ENCODE peak calls at places on chromosome 18, in seven cellular contexts. R is tibial nerve, Q is Peyer's patch, S is gastrocnemius medialis, Y is breast epithelium, I is transverse colon, P is heart left ventricle. D is an unnamed sample.
A peak's percentile ranks its signal among the peaks of the same experiment; 100 is the strongest.

GRCh38 chr18:2997429-2997828 is 15.5 kb downstream of the LPIN2 start:
- DNase-seq in R (no peak), Q (no peak), S (no peak), Y (no peak), I (no peak), P (no peak), D (no peak)

GRCh38 chr18:54805571-54806334 is 22.5 kb upstream of the RAB27B start:
- DNase-seq in R (no peak), Q (no peak), S (no peak), Y (no peak), I (no peak), P (no peak), D (no peak)

GRCh38 chr18:44840053-44840826 is 159.6 kb downstream of the SETBP1 start:
- DNase-seq in R (no peak), Q (no peak), S (no peak), Y (no peak), I (no peak), P (peak; percentile 48), D (peak; percentile 52)

GRCh38 chr18:22422909-22423548 is 5.3 kb upstream of the CTAGE1 start:
- DNase-seq in R (no peak), Q (no peak), S (no peak), Y (no peak), I (no peak), P (no peak), D (no peak)

GRCh38 chr18:78865056-78865598 is 114.5 kb upstream of the SALL3 start:
- DNase-seq in R (no peak), Q (no peak), S (no peak), Y (no peak), I (no peak), P (no peak), D (no peak)

GRCh38 chr18:13366541-13366940 is 148.0 kb downstream of the LDLRAD4 start:
- DNase-seq in R (no peak), Q (no peak), S (no peak), Y (no peak), I (no peak), P (no peak), D (no peak)

GRCh38 chr18:21164746-21165145 is 53.1 kb upstream of the ROCK1 start:
- DNase-seq in R (no peak), Q (no peak), S (no peak), Y (no peak), I (no peak), P (no peak), D (no peak)

GRCh38 chr18:24488824-24489493 is 28.5 kb downstream of the HRH4 start:
- DNase-seq in R (peak; percentile 64), Q (no peak), S (no peak), Y (no peak), I (no peak), P (no peak), D (no peak)

GRCh38 chr18:28045176-28045810 is 131.6 kb downstream of the CDH2 start:
- DNase-seq in R (no peak), Q (no peak), S (no peak), Y (no peak), I (no peak), P (no peak), D (no peak)

GRCh38 chr18:69408522-69408921 is 7.8 kb downstream of the DOK6 start:
- DNase-seq in R (no peak), Q (no peak), S (no peak), Y (no peak), I (no peak), P (no peak), D (no peak)

GRCh38 chr18:45169610-45170009 is 445.7 kb upstream of the SLC14A2 start:
- DNase-seq in R (peak; percentile 65), Q (no peak), S (peak; percentile 61), Y (no peak), I (no peak), P (peak; percentile 42), D (peak; percentile 54)

GRCh38 chr18:65907281-65907680 is 156.5 kb downstream of the CDH7 start:
- DNase-seq in R (no peak), Q (no peak), S (no peak), Y (no peak), I (no peak), P (no peak), D (no peak)

GRCh38 chr18:59311631-59312030 is 6.8 kb downstream of the CPLX4 start:
- DNase-seq in R (no peak), Q (no peak), S (no peak), Y (no peak), I (no peak), P (no peak), D (no peak)

GRCh38 chr18:45664824-45665763 is 49.8 kb downstream of the SLC14A2 start:
- DNase-seq in R (peak; percentile 85), Q (peak; percentile 86), S (peak; percentile 44), Y (peak; percentile 31), I (peak; percentile 63), P (peak; percentile 52), D (peak; percentile 57)

GRCh38 chr18:73724908-73725307 is 422.7 kb downstream of the FBXO15 start:
- DNase-seq in R (no peak), Q (no peak), S (no peak), Y (no peak), I (no peak), P (no peak), D (no peak)

GRCh38 chr18:13620206-13620672 is 106.1 kb downstream of the FAM210A start:
- DNase-seq in R (no peak), Q (no peak), S (no peak), Y (no peak), I (no peak), P (no peak), D (no peak)

GRCh38 chr18:45121146-45121545 is 440.5 kb downstream of the SETBP1 start:
- DNase-seq in R (no peak), Q (no peak), S (no peak), Y (no peak), I (no peak), P (no peak), D (no peak)

GRCh38 chr18:76518073-76518472 is 23.0 kb upstream of the ZNF516 start:
- DNase-seq in R (no peak), Q (no peak), S (no peak), Y (no peak), I (no peak), P (no peak), D (no peak)

GRCh38 chr18:40056085-40056484 is 1898.9 kb upstream of the PIK3C3 start:
- DNase-seq in R (no peak), Q (no peak), S (no peak), Y (no peak), I (no peak), P (no peak), D (no peak)

GRCh38 chr18:3499498-3499897 is 49.5 kb downstream of the TGIF1 start:
- DNase-seq in R (no peak), Q (no peak), S (no peak), Y (no peak), I (no peak), P (no peak), D (no peak)

GRCh38 chr18:27847412-27847811 is 329.5 kb downstream of the CDH2 start:
- DNase-seq in R (no peak), Q (no peak), S (no peak), Y (no peak), I (no peak), P (no peak), D (no peak)

GRCh38 chr18:49813321-49814146 is at the start of gene ACAA2:
- DNase-seq in R (peak; percentile 89), Q (peak; percentile 94), S (peak; percentile 82), Y (peak; percentile 81), I (peak; percentile 93), P (peak; percentile 91), D (peak; percentile 92)
- TF ChIP-seq POLR2A in R (peak; percentile 76), Q (peak; percentile 73), S (peak; percentile 38), Y (no peak), I (peak; percentile 88), P (peak; percentile 25), D (peak; percentile 74)

DNA sequence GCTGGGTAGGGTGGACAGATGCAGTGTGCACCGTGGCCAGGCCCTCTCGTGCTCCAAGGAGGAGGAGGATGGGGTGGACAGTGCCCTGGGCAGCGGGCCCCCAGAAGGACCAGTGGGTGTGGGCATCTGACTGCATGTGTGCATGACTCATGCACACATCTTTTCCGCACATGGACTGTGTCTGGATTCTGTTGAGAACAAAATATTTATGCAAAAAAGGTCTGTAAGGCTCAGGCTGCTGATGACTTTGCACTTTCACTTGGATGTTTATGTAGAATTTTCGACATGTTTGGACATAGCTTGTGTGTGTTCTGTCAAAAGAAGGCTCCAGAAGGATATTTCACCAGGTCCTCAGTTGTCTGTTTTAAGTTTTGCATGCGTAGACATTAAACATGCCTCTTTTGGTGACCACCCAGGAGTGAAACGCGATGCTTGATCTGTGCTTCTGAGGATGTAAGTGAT is 45.6 kb downstream of the MTCL1 start:
- DNase-seq in R (no peak), Q (no peak), S (no peak), Y (no peak), I (peak; percentile 35), P (no peak), D (no peak)
- H3K4me3 ChIP-seq in R (no peak overlapping the region), Q (no peak overlapping the region), S (no peak overlapping the region), Y (no peak overlapping the region), I (no peak overlapping the region), P (no peak overlapping the region), D (no peak overlapping the region)

DNA sequence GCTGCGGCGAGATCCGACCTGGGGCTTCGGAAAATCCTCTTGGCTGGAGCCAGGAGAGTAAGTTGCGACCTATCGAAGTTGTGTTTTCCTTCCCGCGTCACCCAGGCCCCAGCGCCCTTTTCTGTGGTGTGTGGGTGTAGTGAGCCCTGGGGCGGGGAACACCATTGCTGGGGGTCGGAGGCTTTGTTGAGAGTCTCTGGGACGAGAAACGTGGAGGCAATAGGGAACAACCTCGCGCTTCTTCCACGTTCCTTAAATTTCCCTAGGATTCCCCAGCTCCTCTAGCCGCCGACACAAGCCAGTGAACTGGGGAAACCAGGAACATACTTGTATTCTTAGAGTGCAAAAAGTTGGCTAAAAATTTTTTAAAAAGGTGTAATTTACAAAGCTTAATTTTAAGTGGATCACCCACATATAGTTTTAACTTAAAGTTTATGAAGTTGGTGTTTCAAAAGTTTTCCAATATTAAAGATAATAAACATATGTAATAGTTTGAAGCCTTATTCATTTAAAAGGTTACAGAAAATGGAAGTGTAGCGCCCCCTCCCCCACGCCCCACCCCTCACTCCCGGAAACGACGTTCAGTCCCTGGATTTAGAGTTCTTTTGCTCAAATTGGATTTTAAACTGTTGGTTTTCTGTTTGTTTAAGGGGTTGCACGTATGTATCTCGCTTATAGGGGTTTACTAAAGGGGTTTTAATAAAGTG is 626 bp downstream of the DSG2 start:
- DNase-seq in R (no peak), Q (no peak), S (no peak), Y (no peak), I (peak; percentile 52), P (no peak), D (no peak)
- H3K27ac ChIP-seq in R (no peak overlapping the region), Q (peak overlapping the region; percentile 88), S (no peak overlapping the region), Y (peak overlapping the region; percentile 97), I (peak overlapping the region; percentile 88), P (peak overlapping the region; percentile 84), D (no peak overlapping the region)

DNA sequence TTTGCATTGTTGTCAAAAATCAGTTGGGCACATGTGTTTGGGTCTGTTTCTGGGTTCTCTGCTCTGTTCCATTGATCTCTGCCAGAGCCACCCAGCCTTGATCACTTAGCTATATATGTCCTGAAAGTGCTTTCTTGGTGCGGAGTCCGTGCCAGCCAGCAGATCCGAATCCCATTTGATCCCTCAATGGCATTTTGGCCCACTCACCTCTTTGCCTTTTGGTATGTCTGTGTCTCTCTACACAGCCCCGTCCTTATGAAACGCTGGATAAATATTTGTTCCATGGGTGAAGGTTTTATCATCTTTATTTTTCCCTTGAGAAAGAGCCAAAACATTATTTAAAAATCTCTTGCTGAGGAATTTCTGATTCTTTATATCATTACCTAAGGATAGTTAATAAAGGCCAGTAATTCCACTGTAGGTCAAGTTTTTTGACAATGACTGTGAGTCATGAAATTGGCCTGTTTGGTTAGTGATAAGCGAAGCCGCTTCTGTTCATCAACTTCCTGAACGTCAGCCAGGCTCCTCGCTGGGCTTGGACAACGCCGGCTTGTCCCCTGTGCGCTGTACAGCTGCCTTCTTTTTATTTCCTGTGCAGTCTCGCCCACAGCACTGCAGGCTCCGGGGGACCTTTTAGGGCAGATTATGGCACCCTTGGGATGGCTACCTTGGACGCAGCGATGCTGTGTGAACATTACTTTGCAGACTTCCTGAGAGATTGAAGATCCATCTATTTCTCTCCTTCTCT is 24.9 kb downstream of the MTCL1 start:
- DNase-seq in R (no peak), Q (peak; percentile 76), S (no peak), Y (no peak), I (peak; percentile 59), P (peak; percentile 73), D (peak; percentile 54)
- TF ChIP-seq POLR2A in R (no peak), Q (no peak), S (no peak), Y (no peak), I (no peak), P (no peak), D (no peak)